ENCODE peak calls at places on chromosomes 12 and 14, in five cellular contexts. N, F, J, I and R are unnamed samples.

GRCh38 chr14:34853041-34853440 is 22.1 kb downstream of the BAZ1A start:
- DNase-seq in N (no peak), F (no peak), J (no peak), I (no peak), R (no peak)

GRCh38 chr14:74018029-74018703 is 922 bp downstream of the ENTPD5 start:
- DNase-seq in N (no peak), F (peak; percentile 32), J (no peak), I (no peak), R (no peak)

GRCh38 chr12:47068539-47068938 is 10.9 kb upstream of the PCED1B start:
- DNase-seq in N (no peak), F (no peak), J (no peak), I (no peak), R (no peak)

GRCh38 chr14:51023964-51024363 is 70.9 kb downstream of the TRIM9 start:
- DNase-seq in N (no peak), F (no peak), J (no peak), I (no peak), R (no peak)

GRCh38 chr12:88305491-88305890 is 163.4 kb downstream of the TMTC3 start:
- DNase-seq in N (no peak), F (peak; percentile 8), J (no peak), I (no peak), R (no peak)

GRCh38 chr12:39368096-39368495 is 74.8 kb downstream of the KIF21A start:
- DNase-seq in N (no peak), F (no peak), J (no peak), I (no peak), R (no peak)

GRCh38 chr14:32329690-32330290 is 692 bp downstream of the AKAP6 start:
- DNase-seq in N (no peak), F (no peak), J (no peak), I (no peak), R (no peak)

GRCh38 chr14:53153702-53154112 is 584 bp upstream of the DDHD1 start:
- DNase-seq in N (no peak), F (no peak), J (no peak), I (no peak), R (no peak)

GRCh38 chr14:52080171-52080800 is 11.4 kb upstream of the NID2 start:
- DNase-seq in N (no peak), F (no peak), J (no peak), I (no peak), R (no peak)

GRCh38 chr12:6827437-6827894 is 741 bp upstream of the P3H3 start:
- DNase-seq in N (peak; percentile 55), F (peak; percentile 67), J (peak; percentile 83), I (peak; percentile 79), R (peak; percentile 82)

GRCh38 chr14:81256289-81256960 is 35.7 kb upstream of the GTF2A1 start:
- DNase-seq in N (peak; percentile 6), F (no peak), J (no peak), I (no peak), R (no peak)

GRCh38 chr14:57182760-57183503 is 85.8 kb downstream of the EXOC5 start:
- DNase-seq in N (no peak), F (peak; percentile 15), J (no peak), I (no peak), R (no peak)

GRCh38 chr12:92764820-92765219 is 62.0 kb downstream of the PLEKHG7 start:
- DNase-seq in N (no peak), F (no peak), J (no peak), I (no peak), R (no peak)

GRCh38 chr14:33714527-33715222 is 236.2 kb downstream of the EGLN3 start:
- DNase-seq in N (no peak), F (no peak), J (no peak), I (no peak), R (no peak)

GRCh38 chr12:91902860-91903683 is 242.6 kb downstream of the BTG1 start:
- DNase-seq in N (no peak), F (no peak), J (no peak), I (no peak), R (no peak)

GRCh38 chr12:5429741-5430557 is 2.0 kb upstream of the NTF3 start:
- DNase-seq in N (no peak), F (no peak), J (no peak), I (no peak), R (no peak)

GRCh38 chr14:105989746-105990302 is 463.4 kb downstream of the TMEM121 start:
- DNase-seq in N (no peak), F (no peak), J (no peak), I (no peak), R (no peak)

GRCh38 chr12:65276923-65277322 is 1.6 kb upstream of the MSRB3 start:
- DNase-seq in N (no peak), F (no peak), J (no peak), I (no peak), R (no peak)

GRCh38 chr12:100058482-100059029 is 73.8 kb upstream of the ANKS1B start:
- DNase-seq in N (no peak), F (no peak), J (no peak), I (no peak), R (no peak)

GRCh38 chr12:22729898-22730443 is 105.0 kb downstream of the ETNK1 start:
- DNase-seq in N (no peak), F (no peak), J (no peak), I (no peak), R (no peak)

GRCh38 chr12:124500232-124501079 is 67.0 kb downstream of the NCOR2 start:
- DNase-seq in N (no peak), F (peak; percentile 37), J (no peak), I (no peak), R (no peak)

GRCh38 chr12:69254046-69254445 is 14.7 kb downstream of the CPSF6 start:
- DNase-seq in N (no peak), F (peak; percentile 55), J (no peak), I (no peak), R (no peak)

GRCh38 chr12:79451365-79451764 is 239.4 kb downstream of the PAWR start:
- DNase-seq in N (no peak), F (no peak), J (no peak), I (no peak), R (no peak)

GRCh38 chr14:92638904-92639303 is 109.5 kb downstream of the LGMN start:
- DNase-seq in N (no peak), F (no peak), J (no peak), I (no peak), R (no peak)

GRCh38 chr12:114696443-114697245 is 12.7 kb upstream of the TBX3 start:
- DNase-seq in N (no peak), F (no peak), J (no peak), I (no peak), R (no peak)

GRCh38 chr12:111532741-111533140 is 66.4 kb downstream of the ATXN2 start:
- DNase-seq in N (no peak), F (no peak), J (no peak), I (no peak), R (no peak)

GRCh38 chr14:99575043-99576023 is 28.7 kb downstream of the CCDC85C start:
- DNase-seq in N (no peak), F (peak; percentile 52), J (peak; percentile 69), I (peak; percentile 90), R (peak; percentile 91)

GRCh38 chr12:54398995-54399793 is 14.7 kb upstream of the ZNF385A start:
- DNase-seq in N (peak; percentile 90), F (peak; percentile 62), J (peak; percentile 70), I (peak; percentile 87), R (peak; percentile 85)

GRCh38 chr12:110369992-110370391 is 33.5 kb downstream of the ANAPC7 start:
- DNase-seq in N (no peak), F (no peak), J (no peak), I (no peak), R (no peak)
- TF ChIP-seq POLR2AphosphoS5 in N (no peak), F (no peak), J (no peak), I (no peak), R (no peak)

DNA sequence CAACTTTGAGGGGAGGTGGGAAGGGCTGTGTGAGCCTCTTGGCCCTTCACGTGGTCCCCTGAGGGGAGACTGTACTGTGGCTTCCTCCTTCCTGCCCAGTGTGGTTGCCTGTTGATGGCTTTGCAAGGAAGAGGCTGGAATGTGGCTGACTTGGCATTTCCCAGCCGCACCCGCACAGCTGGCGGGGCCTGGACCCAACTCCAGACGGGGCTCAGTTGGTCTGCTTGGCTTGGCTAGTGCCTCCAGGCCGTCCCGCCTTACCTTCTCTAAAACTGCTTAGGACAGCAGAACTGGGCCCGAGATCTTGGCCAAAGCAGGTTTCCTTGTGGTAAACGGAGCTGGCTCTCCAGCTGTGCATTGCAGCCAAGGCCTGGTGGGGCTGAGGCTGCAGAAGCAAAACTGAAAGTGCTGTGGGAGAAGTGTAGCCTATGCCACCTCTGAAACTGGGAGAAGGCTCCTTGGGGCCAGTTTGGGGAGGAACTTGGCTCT is 139.5 kb downstream of the SMOC1 start:
- DNase-seq in N (no peak), F (no peak), J (peak; percentile 10), I (peak; percentile 75), R (peak; percentile 52)
- H3K4me3 ChIP-seq in N (no peak overlapping the region), F (no peak overlapping the region), J (no peak overlapping the region), I (peak overlapping the region; percentile 20), R (no peak overlapping the region)

GRCh38 chr14:36238666-36239363 is 62.3 kb upstream of the PTCSC3 start:
- DNase-seq in N (peak; percentile 33), F (no peak), J (no peak), I (no peak), R (no peak)
- H3K27ac ChIP-seq in N (no peak overlapping the region), F (no peak overlapping the region), J (no peak overlapping the region), I (no peak overlapping the region), R (no peak overlapping the region)

DNA sequence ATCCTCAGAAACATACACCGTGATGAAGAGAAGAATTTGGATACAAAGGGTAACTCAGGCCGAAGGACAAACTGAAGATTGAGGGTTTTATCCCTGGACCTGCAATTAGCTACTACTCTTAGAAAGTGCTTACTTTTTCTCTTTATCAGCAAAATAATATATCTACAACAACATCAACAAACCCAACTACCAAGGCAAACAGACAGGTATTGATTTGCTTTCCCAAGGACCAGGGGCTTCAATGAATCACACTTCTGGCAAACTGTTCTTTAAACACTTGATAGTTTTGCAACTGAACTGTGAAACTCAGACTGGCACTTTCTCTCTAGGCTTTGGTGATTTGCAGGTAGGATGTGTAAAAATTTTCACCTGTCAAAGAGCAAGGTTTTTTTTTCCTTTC is 247.5 kb downstream of the SEC23A start:
- DNase-seq in N (no peak), F (no peak), J (no peak), I (no peak), R (no peak)
- TF ChIP-seq POLR2AphosphoS5 in N (no peak), F (no peak), J (no peak), I (no peak), R (no peak)

GRCh38 chr12:10368206-10369171 is 21.4 kb downstream of the KLRK1 start:
- DNase-seq in N (no peak), F (no peak), J (no peak), I (no peak), R (no peak)
- H3K4me3 ChIP-seq in N (no peak overlapping the region), F (no peak overlapping the region), J (no peak overlapping the region), I (no peak overlapping the region), R (no peak overlapping the region)

GRCh38 chr12:31736472-31736871 is 7.7 kb upstream of the AMN1 start:
- DNase-seq in N (no peak), F (no peak), J (no peak), I (no peak), R (no peak)
- H3K27ac ChIP-seq in N (no peak overlapping the region), F (no peak overlapping the region), J (no peak overlapping the region), I (no peak overlapping the region), R (no peak overlapping the region)

DNA sequence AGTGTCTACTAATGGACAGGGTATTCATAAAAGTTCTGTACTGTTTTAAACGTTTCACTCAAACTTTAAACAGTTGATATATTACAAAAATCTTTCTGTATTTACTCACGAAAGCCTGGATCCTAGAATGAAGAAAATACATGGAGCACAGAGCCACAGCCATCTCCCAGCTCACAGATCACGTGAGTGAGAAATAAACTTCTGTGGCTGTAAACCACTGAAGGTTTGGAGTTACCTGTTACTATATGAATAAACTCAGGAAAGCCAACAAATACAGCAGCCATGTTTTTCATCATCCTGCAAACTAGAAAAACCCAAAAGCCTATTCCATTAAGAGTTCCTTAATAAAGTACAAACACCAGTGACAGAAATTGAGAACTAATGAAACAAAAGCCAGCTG is 867 bp upstream of the TDG start:
- DNase-seq in N (no peak), F (no peak), J (no peak), I (no peak), R (no peak)
- TF ChIP-seq POLR2AphosphoS5 in N (no peak), F (no peak), J (no peak), I (no peak), R (no peak)